ENCODE peak calls at places on chromosomes 2 and 18, in nine cellular contexts. One of them, this sample, is unnamed.

GRCh38 chr2:238277695-238278094 is 10.7 kb downstream of the PER2 start:
- DNase-seq in tibial artery: no peak
- DNase-seq in hepatocyte: no peak
- DNase-seq in A549: no peak
- DNase-seq in cardiac muscle cell: no peak
- DNase-seq in dorsolateral prefrontal cortex: no peak
- DNase-seq in stomach: no peak
- DNase-seq in HCT116: no peak
- DNase-seq in thyroid gland: no peak
- DNase-seq in this sample: no peak

GRCh38 chr2:30232801-30233130 is 1.4 kb downstream of the LBH start:
- DNase-seq in tibial artery: no peak
- DNase-seq in thyroid gland: peak
- DNase-seq in hepatocyte: no peak
- DNase-seq in HCT116: no peak
- DNase-seq in cardiac muscle cell: no peak
- DNase-seq in dorsolateral prefrontal cortex: no peak
- DNase-seq in A549: peak
- DNase-seq in stomach: no peak
- DNase-seq in this sample: peak

GRCh38 chr2:179251865-179252264 is 12.8 kb downstream of the SESTD1 start:
- DNase-seq in stomach: no peak
- DNase-seq in hepatocyte: no peak
- DNase-seq in A549: no peak
- DNase-seq in HCT116: no peak
- DNase-seq in tibial artery: no peak
- DNase-seq in thyroid gland: no peak
- DNase-seq in cardiac muscle cell: no peak
- DNase-seq in dorsolateral prefrontal cortex: no peak
- DNase-seq in this sample: no peak

GRCh38 chr2:100643906-100644501 is 81.2 kb downstream of the PDCL3 start:
- DNase-seq in hepatocyte: no peak
- DNase-seq in tibial artery: no peak
- DNase-seq in cardiac muscle cell: no peak
- DNase-seq in dorsolateral prefrontal cortex: no peak
- DNase-seq in stomach: no peak
- DNase-seq in A549: no peak
- DNase-seq in thyroid gland: no peak
- DNase-seq in HCT116: no peak
- DNase-seq in this sample: no peak

GRCh38 chr2:200944467-200945394 is 18.7 kb downstream of the ORC2 start:
- DNase-seq in stomach: peak
- DNase-seq in HCT116: peak
- DNase-seq in A549: peak
- DNase-seq in hepatocyte: peak
- DNase-seq in tibial artery: no peak
- DNase-seq in cardiac muscle cell: peak
- DNase-seq in thyroid gland: no peak
- DNase-seq in dorsolateral prefrontal cortex: no peak
- DNase-seq in this sample: peak

GRCh38 chr2:179275280-179276013 is 10.8 kb upstream of the SESTD1 start:
- DNase-seq in thyroid gland: no peak
- DNase-seq in A549: no peak
- DNase-seq in HCT116: no peak
- DNase-seq in hepatocyte: peak
- DNase-seq in stomach: no peak
- DNase-seq in tibial artery: no peak
- DNase-seq in dorsolateral prefrontal cortex: no peak
- DNase-seq in cardiac muscle cell: no peak
- DNase-seq in this sample: no peak

GRCh38 chr2:44769349-44770005 is 172.0 kb upstream of the SIX3 start:
- DNase-seq in A549: no peak
- DNase-seq in thyroid gland: no peak
- DNase-seq in stomach: no peak
- DNase-seq in tibial artery: no peak
- DNase-seq in hepatocyte: no peak
- DNase-seq in dorsolateral prefrontal cortex: no peak
- DNase-seq in HCT116: no peak
- DNase-seq in cardiac muscle cell: no peak
- DNase-seq in this sample: no peak

GRCh38 chr18:21052385-21052784 is 59.2 kb downstream of the ROCK1 start:
- DNase-seq in HCT116: no peak
- DNase-seq in cardiac muscle cell: no peak
- DNase-seq in hepatocyte: no peak
- DNase-seq in thyroid gland: no peak
- DNase-seq in dorsolateral prefrontal cortex: no peak
- DNase-seq in tibial artery: no peak
- DNase-seq in A549: no peak
- DNase-seq in stomach: no peak
- DNase-seq in this sample: no peak

DNA sequence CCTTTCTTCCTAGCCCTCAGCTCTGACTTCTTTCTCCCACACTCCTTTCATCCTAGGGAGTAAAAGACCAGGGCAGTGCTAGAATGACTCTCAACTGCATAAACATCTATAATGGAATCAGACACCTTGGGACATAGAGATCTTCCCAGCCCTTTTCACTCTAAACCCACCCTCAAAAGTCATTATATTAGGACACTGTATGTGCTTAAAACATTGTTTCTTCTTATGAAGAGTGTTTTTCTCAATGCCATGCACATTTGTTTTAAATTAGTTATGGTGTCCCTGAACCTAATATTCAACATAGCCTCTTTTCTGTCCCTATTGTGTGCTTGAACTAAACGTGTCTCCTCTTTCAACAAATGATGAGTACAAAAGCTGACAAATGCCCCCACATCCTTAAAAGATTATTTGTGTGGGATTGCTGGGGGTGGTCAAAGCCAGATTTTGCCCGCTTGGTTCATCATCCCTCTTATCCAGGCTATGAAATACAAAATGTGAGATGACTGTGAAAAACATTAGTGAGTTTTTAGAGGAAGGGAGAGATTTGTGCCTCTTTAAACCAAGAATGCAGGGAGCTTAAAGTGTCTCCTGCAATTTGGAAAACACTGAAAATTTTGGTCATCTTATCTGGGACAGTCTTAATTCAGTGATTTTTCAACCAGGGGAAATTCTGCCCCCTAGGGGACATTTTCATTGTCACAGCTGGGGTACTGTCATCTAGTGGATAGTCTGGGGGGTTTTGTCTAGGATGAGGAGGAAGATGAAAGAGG is 29.0 kb downstream of the SERPINB5 start:
- DNase-seq in HCT116: peak
- DNase-seq in A549: peak
- DNase-seq in cardiac muscle cell: peak
- DNase-seq in tibial artery: no peak
- DNase-seq in dorsolateral prefrontal cortex: no peak
- DNase-seq in stomach: no peak
- DNase-seq in hepatocyte: peak
- DNase-seq in thyroid gland: no peak
- DNase-seq in this sample: peak
- TF ChIP-seq CTCF in HCT116: peak
- TF ChIP-seq CTCF in A549: peak
- TF ChIP-seq CTCF in cardiac muscle cell: peak
- TF ChIP-seq CTCF in tibial artery: no peak
- TF ChIP-seq CTCF in dorsolateral prefrontal cortex: peak
- TF ChIP-seq CTCF in stomach: no peak
- TF ChIP-seq CTCF in hepatocyte: peak
- TF ChIP-seq CTCF in thyroid gland: peak
- TF ChIP-seq CTCF in this sample: peak

DNA sequence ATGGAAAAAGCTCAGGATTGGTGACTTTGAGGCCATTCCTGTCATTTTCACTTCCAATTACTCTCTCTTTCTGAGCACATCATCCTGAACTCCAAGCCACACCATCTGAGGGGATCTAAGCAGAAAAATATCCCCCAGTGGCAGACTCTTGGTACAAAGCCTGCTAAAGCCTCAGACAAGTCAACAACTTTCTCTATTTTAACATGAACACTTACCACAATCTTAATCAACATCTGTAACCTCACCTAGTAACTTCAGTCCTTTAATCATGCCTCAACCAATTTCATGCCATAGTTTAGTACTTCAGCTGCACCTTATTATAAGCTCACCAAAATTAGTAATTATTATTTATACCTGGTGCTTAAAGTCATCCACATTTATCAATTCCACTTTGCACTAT is 128.9 kb downstream of the DTNB start:
- DNase-seq in dorsolateral prefrontal cortex: no peak
- DNase-seq in hepatocyte: no peak
- DNase-seq in HCT116: no peak
- DNase-seq in stomach: no peak
- DNase-seq in cardiac muscle cell: no peak
- DNase-seq in tibial artery: no peak
- DNase-seq in thyroid gland: no peak
- DNase-seq in A549: no peak
- DNase-seq in this sample: no peak
- H3K4me3 ChIP-seq in dorsolateral prefrontal cortex: no peak
- H3K4me3 ChIP-seq in hepatocyte: no peak
- H3K4me3 ChIP-seq in HCT116: no peak
- H3K4me3 ChIP-seq in stomach: no peak
- H3K4me3 ChIP-seq in cardiac muscle cell: no peak
- H3K4me3 ChIP-seq in tibial artery: no peak
- H3K4me3 ChIP-seq in thyroid gland: no peak
- H3K4me3 ChIP-seq in A549: no peak
- H3K4me3 ChIP-seq in this sample: no peak

GRCh38 chr2:1510184-1510583 is 96.9 kb downstream of the TPO start:
- DNase-seq in tibial artery: peak
- DNase-seq in cardiac muscle cell: no peak
- DNase-seq in hepatocyte: no peak
- DNase-seq in stomach: no peak
- DNase-seq in thyroid gland: peak
- DNase-seq in dorsolateral prefrontal cortex: no peak
- DNase-seq in A549: no peak
- DNase-seq in HCT116: no peak
- DNase-seq in this sample: no peak

GRCh38 chr2:1512321-1513289 is 99.3 kb downstream of the TPO start:
- DNase-seq in stomach: no peak
- DNase-seq in A549: no peak
- DNase-seq in HCT116: no peak
- DNase-seq in dorsolateral prefrontal cortex: no peak
- DNase-seq in tibial artery: no peak
- DNase-seq in cardiac muscle cell: no peak
- DNase-seq in thyroid gland: peak
- DNase-seq in hepatocyte: no peak
- DNase-seq in this sample: no peak

GRCh38 chr2:1514391-1515072 is 101.3 kb downstream of the TPO start:
- DNase-seq in stomach: no peak
- DNase-seq in HCT116: no peak
- DNase-seq in hepatocyte: no peak
- DNase-seq in cardiac muscle cell: no peak
- DNase-seq in dorsolateral prefrontal cortex: no peak
- DNase-seq in tibial artery: no peak
- DNase-seq in A549: no peak
- DNase-seq in thyroid gland: peak
- DNase-seq in this sample: no peak

GRCh38 chr2:1509271-1509995 is 96.2 kb downstream of the TPO start:
- DNase-seq in HCT116: no peak
- DNase-seq in A549: no peak
- DNase-seq in thyroid gland: peak
- DNase-seq in stomach: no peak
- DNase-seq in cardiac muscle cell: no peak
- DNase-seq in dorsolateral prefrontal cortex: no peak
- DNase-seq in tibial artery: peak
- DNase-seq in hepatocyte: no peak
- DNase-seq in this sample: no peak

DNA sequence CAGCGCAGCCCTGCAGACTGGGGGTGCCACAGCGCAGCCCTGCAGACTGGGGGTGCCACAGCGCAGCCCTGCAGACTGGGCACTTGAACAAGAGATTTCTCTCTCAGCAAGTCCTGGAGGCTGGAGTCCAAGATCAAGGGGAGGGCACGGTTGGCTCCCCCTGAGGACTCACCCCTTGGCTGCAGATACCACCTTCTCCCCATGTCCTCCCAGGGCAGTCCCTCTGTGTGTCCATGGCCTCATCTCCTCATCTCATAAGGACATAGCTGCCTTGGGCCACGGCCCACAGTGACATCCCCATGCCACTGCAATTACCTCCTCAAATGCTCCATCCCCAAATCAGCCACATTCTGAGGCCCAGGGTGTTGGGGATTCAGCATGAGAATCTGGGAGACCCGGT is 98.2 kb downstream of the TPO start:
- DNase-seq in HCT116: no peak
- DNase-seq in tibial artery: no peak
- DNase-seq in thyroid gland: peak
- DNase-seq in stomach: no peak
- DNase-seq in cardiac muscle cell: no peak
- DNase-seq in A549: no peak
- DNase-seq in hepatocyte: no peak
- DNase-seq in dorsolateral prefrontal cortex: no peak
- DNase-seq in this sample: no peak
- TF ChIP-seq CTCF in HCT116: no peak
- TF ChIP-seq CTCF in tibial artery: no peak
- TF ChIP-seq CTCF in thyroid gland: no peak
- TF ChIP-seq CTCF in stomach: no peak
- TF ChIP-seq CTCF in cardiac muscle cell: no peak
- TF ChIP-seq CTCF in A549: no peak
- TF ChIP-seq CTCF in hepatocyte: no peak
- TF ChIP-seq CTCF in dorsolateral prefrontal cortex: no peak
- TF ChIP-seq CTCF in this sample: no peak

GRCh38 chr18:48939368-48940097 is 11.2 kb downstream of the SMAD7 start:
- DNase-seq in tibial artery: no peak
- DNase-seq in cardiac muscle cell: peak
- DNase-seq in dorsolateral prefrontal cortex: no peak
- DNase-seq in A549: no peak
- DNase-seq in thyroid gland: peak
- DNase-seq in hepatocyte: no peak
- DNase-seq in stomach: no peak
- DNase-seq in HCT116: no peak
- DNase-seq in this sample: peak

GRCh38 chr18:48942086-48942485 is 8.7 kb downstream of the SMAD7 start:
- DNase-seq in thyroid gland: no peak
- DNase-seq in cardiac muscle cell: no peak
- DNase-seq in hepatocyte: no peak
- DNase-seq in tibial artery: no peak
- DNase-seq in HCT116: no peak
- DNase-seq in dorsolateral prefrontal cortex: no peak
- DNase-seq in stomach: no peak
- DNase-seq in A549: no peak
- DNase-seq in this sample: no peak

GRCh38 chr18:48942554-48943261 is 8.1 kb downstream of the SMAD7 start:
- DNase-seq in hepatocyte: peak
- DNase-seq in thyroid gland: no peak
- DNase-seq in stomach: peak
- DNase-seq in HCT116: peak
- DNase-seq in dorsolateral prefrontal cortex: no peak
- DNase-seq in cardiac muscle cell: peak
- DNase-seq in tibial artery: no peak
- DNase-seq in A549: peak
- DNase-seq in this sample: peak

GRCh38 chr18:48941672-48942071 is 9.1 kb downstream of the SMAD7 start:
- DNase-seq in tibial artery: peak
- DNase-seq in cardiac muscle cell: no peak
- DNase-seq in thyroid gland: no peak
- DNase-seq in stomach: no peak
- DNase-seq in dorsolateral prefrontal cortex: no peak
- DNase-seq in A549: no peak
- DNase-seq in hepatocyte: no peak
- DNase-seq in HCT116: no peak
- DNase-seq in this sample: peak

GRCh38 chr18:48940854-48941531 is 9.8 kb downstream of the SMAD7 start:
- DNase-seq in dorsolateral prefrontal cortex: no peak
- DNase-seq in tibial artery: no peak
- DNase-seq in HCT116: no peak
- DNase-seq in stomach: no peak
- DNase-seq in hepatocyte: no peak
- DNase-seq in A549: no peak
- DNase-seq in thyroid gland: no peak
- DNase-seq in cardiac muscle cell: no peak
- DNase-seq in this sample: no peak
- H3K4me3 ChIP-seq in dorsolateral prefrontal cortex: peak
- H3K4me3 ChIP-seq in tibial artery: peak
- H3K4me3 ChIP-seq in HCT116: no peak
- H3K4me3 ChIP-seq in stomach: no peak
- H3K4me3 ChIP-seq in hepatocyte: peak
- H3K4me3 ChIP-seq in A549: peak
- H3K4me3 ChIP-seq in thyroid gland: no peak
- H3K4me3 ChIP-seq in cardiac muscle cell: no peak
- H3K4me3 ChIP-seq in this sample: peak